ENCODE peak calls at places on chromosomes 3 and 15, in four cellular contexts. Z, G, X and H are unnamed samples.

GRCh38 chr15:44636976-44637375 is 26.5 kb downstream of the SPG11 start:
- DNase-seq in Z (no peak), G (no peak), X (no peak), H (no peak)

GRCh38 chr3:115239717-115240116 is 92.6 kb upstream of the ZBTB20 start:
- DNase-seq in Z (peak), G (peak), X (peak), H (no peak)

GRCh38 chr3:193061157-193061556 is 143.5 kb upstream of the MB21D2 start:
- DNase-seq in Z (no peak), G (no peak), X (no peak), H (no peak)

GRCh38 chr15:88744548-88745020 is 58.7 kb upstream of the ACAN start:
- DNase-seq in Z (no peak), G (peak), X (no peak), H (no peak)

GRCh38 chr15:78372880-78373279 is 32.7 kb downstream of the CRABP1 start:
- DNase-seq in Z (no peak), G (no peak), X (no peak), H (no peak)

GRCh38 chr3:161913786-161914389 is 417.3 kb downstream of the OTOL1 start:
- DNase-seq in Z (no peak), G (peak), X (no peak), H (no peak)

GRCh38 chr15:89828324-89829145 is 13.9 kb upstream of the ANPEP start:
- DNase-seq in Z (peak), G (peak), X (peak), H (no peak)

GRCh38 chr15:78052545-78052944 is 25.0 kb downstream of the TBC1D2B start:
- DNase-seq in Z (no peak), G (no peak), X (no peak), H (no peak)

GRCh38 chr15:28086175-28086703 is 12.9 kb downstream of the OCA2 start:
- DNase-seq in Z (no peak), G (peak), X (no peak), H (peak)

GRCh38 chr15:65377105-65377975 is 462 bp downstream of the IGDCC3 start:
- DNase-seq in Z (no peak), G (peak), X (no peak), H (no peak)

GRCh38 chr3:32940726-32941125 is 10.7 kb upstream of the CCR4 start:
- DNase-seq in Z (no peak), G (no peak), X (no peak), H (no peak)

GRCh38 chr3:189169728-189170127 is 2.0 kb upstream of the TPRG1 start:
- DNase-seq in Z (no peak), G (no peak), X (no peak), H (no peak)

GRCh38 chr15:58340176-58340575 is 91.6 kb upstream of the LIPC start:
- DNase-seq in Z (no peak), G (peak), X (no peak), H (no peak)

GRCh38 chr3:134600685-134601502 is 49.9 kb downstream of the KY start:
- DNase-seq in Z (peak), G (peak), X (peak), H (peak)

GRCh38 chr15:80480171-80480811 is 76.1 kb downstream of the ARNT2 start:
- DNase-seq in Z (peak), G (peak), X (no peak), H (no peak)

GRCh38 chr3:4709336-4709735 is 216.2 kb downstream of the ITPR1 start:
- DNase-seq in Z (no peak), G (no peak), X (no peak), H (no peak)

GRCh38 chr3:194906229-194906629 is 220.5 kb downstream of the FAM43A start:
- DNase-seq in Z (no peak), G (peak), X (no peak), H (no peak)

GRCh38 chr3:101240719-101241118 is 79.7 kb downstream of the IMPG2 start:
- DNase-seq in Z (no peak), G (no peak), X (no peak), H (no peak)

GRCh38 chr3:193829781-193830180 is 236.8 kb downstream of the OPA1 start:
- DNase-seq in Z (no peak), G (peak), X (no peak), H (no peak)

GRCh38 chr3:8555705-8556314 is 54.2 kb downstream of the LMCD1 start:
- DNase-seq in Z (no peak), G (no peak), X (no peak), H (no peak)

GRCh38 chr3:85193565-85193964 is 234.8 kb downstream of the CADM2 start:
- DNase-seq in Z (no peak), G (no peak), X (no peak), H (no peak)

GRCh38 chr15:91992940-91993339 is 139.4 kb downstream of the SLCO3A1 start:
- DNase-seq in Z (no peak), G (no peak), X (no peak), H (no peak)

GRCh38 chr3:43906847-43907507 is 216.2 kb downstream of the ABHD5 start:
- DNase-seq in Z (no peak), G (no peak), X (no peak), H (no peak)

GRCh38 chr15:65413760-65414144 is 9.0 kb downstream of the IGDCC4 start:
- DNase-seq in Z (no peak), G (no peak), X (no peak), H (no peak)

GRCh38 chr3:111548060-111548459 is 6.1 kb downstream of the CD96 start:
- DNase-seq in Z (no peak), G (peak), X (no peak), H (no peak)

GRCh38 chr3:44342191-44342790 is 3.7 kb downstream of the TCAIM start:
- DNase-seq in Z (no peak), G (peak), X (no peak), H (no peak)

GRCh38 chr15:45307230-45307924 is 55.3 kb downstream of the SLC28A2 start:
- DNase-seq in Z (no peak), G (peak), X (no peak), H (peak)

GRCh38 chr3:16884084-16884747 is 539 bp upstream of the PLCL2 start:
- DNase-seq in Z (peak), G (peak), X (peak), H (peak)

DNA sequence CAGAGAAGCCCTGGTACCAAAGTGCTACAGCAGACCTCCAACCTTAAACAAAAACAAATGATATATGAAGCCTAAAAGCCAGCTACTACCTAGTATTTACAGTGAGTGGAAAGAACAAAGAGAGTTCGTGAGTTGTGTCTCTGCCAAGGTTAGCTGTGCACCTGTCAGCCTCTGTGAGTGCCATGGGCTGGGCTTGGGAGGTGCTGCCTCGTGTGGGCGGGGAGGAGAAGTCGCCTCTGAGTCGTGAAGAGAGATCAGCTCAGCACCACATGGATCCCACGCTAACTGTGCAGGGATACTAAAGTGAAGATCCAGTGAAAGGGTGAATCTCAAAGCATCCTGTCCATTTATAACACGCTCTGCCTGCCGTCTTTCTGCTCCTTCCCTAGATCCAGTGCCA is 101.9 kb downstream of the CHDH start:
- DNase-seq in Z (no peak), G (no peak), X (no peak), H (no peak)
- TF ChIP-seq CTCF in Z (no peak), G (no peak), X (no peak), H (no peak)

GRCh38 chr3:196948442-196949365 is 6.4 kb upstream of the NCBP2 start:
- DNase-seq in Z (no peak), G (no peak), X (no peak), H (peak)
- TF ChIP-seq CTCF in Z (no peak), G (no peak), X (no peak), H (peak)

GRCh38 chr3:156579427-156579851 is 24.5 kb upstream of the SSR3 start:
- DNase-seq in Z (no peak), G (no peak), X (no peak), H (no peak)

GRCh38 chr3:156577731-156578130 is 22.8 kb upstream of the SSR3 start:
- DNase-seq in Z (no peak), G (peak), X (no peak), H (no peak)

GRCh38 chr3:156580986-156581385 is 26.1 kb upstream of the SSR3 start:
- DNase-seq in Z (no peak), G (no peak), X (no peak), H (no peak)

GRCh38 chr3:156575661-156576450 is 20.9 kb upstream of the SSR3 start:
- DNase-seq in Z (no peak), G (no peak), X (no peak), H (no peak)

GRCh38 chr3:156576887-156577427 is 22.0 kb upstream of the SSR3 start:
- DNase-seq in Z (no peak), G (peak), X (no peak), H (no peak)
- TF ChIP-seq CTCF in Z (no peak), G (no peak), X (peak), H (no peak)

GRCh38 chr3:186826316-186826977 is 16.1 kb upstream of the ADIPOQ start:
- DNase-seq in Z (no peak), G (no peak), X (no peak), H (no peak)

GRCh38 chr3:186823391-186823790 is 17.1 kb upstream of the RFC4 start:
- DNase-seq in Z (no peak), G (peak), X (no peak), H (no peak)

GRCh38 chr3:186826978-186827857 is 15.3 kb upstream of the ADIPOQ start:
- DNase-seq in Z (peak), G (peak), X (peak), H (peak)

GRCh38 chr3:186825294-186825821 is 17.2 kb upstream of the ADIPOQ start:
- DNase-seq in Z (no peak), G (peak), X (no peak), H (no peak)

GRCh38 chr3:186824430-186825139 is 17.9 kb upstream of the ADIPOQ start:
- DNase-seq in Z (no peak), G (no peak), X (no peak), H (no peak)
- TF ChIP-seq CTCF in Z (no peak), G (no peak), X (no peak), H (no peak)